ENCODE peak calls at places on chromosomes 12 and 14, in six cellular contexts. N is PC-3, S is GM23248, B is MM.1S, U is neural progenitor cell, P is SK-N-SH. J is an unnamed sample. For H3F3A and H3K4me1, the result is how much of the 10 kb centered on the place peaks cover.

GRCh38 chr14:59303216-59303615 is 114.7 kb downstream of the DAAM1 start:
- DNase-seq in N (peak), S (peak), B (no peak), U (no peak), P (no peak), J (peak)

GRCh38 chr14:103103461-103104388 is 9.2 kb downstream of the EXOC3L4 start:
- DNase-seq in N (peak), S (peak), B (no peak), U (no peak), P (peak), J (peak)

GRCh38 chr14:74984241-74985027 is 18.3 kb upstream of the EIF2B2 start:
- DNase-seq in N (no peak), S (no peak), B (no peak), U (peak), P (no peak), J (no peak)

GRCh38 chr14:98010791-98011190 is 1213.6 kb downstream of the VRK1 start:
- DNase-seq in N (no peak), S (no peak), B (no peak), U (no peak), P (no peak), J (no peak)

GRCh38 chr12:96187675-96188355 is 6.4 kb upstream of the ELK3 start:
- DNase-seq in N (no peak), S (no peak), B (no peak), U (no peak), P (no peak), J (no peak)

GRCh38 chr12:68358532-68359485 is 26.6 kb upstream of the MDM1 start:
- DNase-seq in N (peak), S (peak), B (peak), U (peak), P (peak), J (peak)

GRCh38 chr12:64943686-64944085 is 119.2 kb downstream of the TBC1D30 start:
- DNase-seq in N (peak), S (no peak), B (no peak), U (no peak), P (no peak), J (no peak)

GRCh38 chr12:132561784-132562156 is 48.6 kb downstream of the LRCOL1 start:
- DNase-seq in N (peak), S (peak), B (no peak), U (peak), P (peak), J (no peak)

GRCh38 chr14:85528882-85529585 is 910 bp upstream of the FLRT2 start:
- DNase-seq in N (peak), S (peak), B (no peak), U (peak), P (no peak), J (no peak)

GRCh38 chr14:47826809-47827208 is 151.4 kb upstream of the MDGA2 start:
- DNase-seq in N (peak), S (no peak), B (no peak), U (no peak), P (no peak), J (no peak)

GRCh38 chr12:101767537-101767936 is 28.3 kb upstream of the SYCP3 start:
- DNase-seq in N (no peak), S (no peak), B (no peak), U (no peak), P (no peak), J (no peak)

GRCh38 chr12:175759-176158 is 38.2 kb downstream of the SLC6A12 start:
- DNase-seq in N (no peak), S (no peak), B (no peak), U (no peak), P (no peak), J (no peak)

GRCh38 chr14:83734431-83734830 is 1795.5 kb upstream of the FLRT2 start:
- DNase-seq in N (no peak), S (no peak), B (no peak), U (no peak), P (no peak), J (no peak)

GRCh38 chr14:106872619-106873446 is 1346.5 kb downstream of the TMEM121 start:
- DNase-seq in N (peak), S (peak), B (peak), U (no peak), P (peak), J (peak)

GRCh38 chr12:132506730-132507538 is 17.0 kb downstream of the FBRSL1 start:
- DNase-seq in N (no peak), S (peak), B (no peak), U (no peak), P (peak), J (no peak)

GRCh38 chr12:108702534-108702933 is 28.8 kb downstream of the CORO1C start:
- DNase-seq in N (no peak), S (no peak), B (no peak), U (no peak), P (no peak), J (no peak)

GRCh38 chr12:4273651-4274395 is at the start of gene CCND2:
- DNase-seq in N (no peak), S (peak), B (peak), U (peak), P (peak), J (no peak)

GRCh38 chr12:10220398-10221077 is 7.9 kb downstream of the GABARAPL1 start:
- DNase-seq in N (peak), S (peak), B (no peak), U (no peak), P (no peak), J (no peak)

GRCh38 chr14:23186913-23187654 is 3.6 kb upstream of the SLC7A8 start:
- DNase-seq in N (peak), S (peak), B (peak), U (peak), P (peak), J (peak)

GRCh38 chr14:25371053-25371452 is 321.1 kb upstream of the STXBP6 start:
- DNase-seq in N (peak), S (no peak), B (no peak), U (no peak), P (no peak), J (no peak)

GRCh38 chr12:26274441-26275312 is 79.3 kb downstream of the SSPN start:
- DNase-seq in N (peak), S (peak), B (peak), U (peak), P (peak), J (peak)

GRCh38 chr12:15037091-15037723 is 64.4 kb downstream of the PDE6H start:
- DNase-seq in N (peak), S (no peak), B (no peak), U (no peak), P (no peak), J (peak)

GRCh38 chr12:120649442-120650248 is 9.2 kb downstream of the CABP1 start:
- DNase-seq in N (no peak), S (peak), B (no peak), U (peak), P (peak), J (no peak)

GRCh38 chr12:56078427-56078826 is 1.5 kb upstream of the ERBB3 start:
- DNase-seq in N (no peak), S (no peak), B (no peak), U (no peak), P (no peak), J (no peak)

GRCh38 chr12:126908765-126909142 is 1358.2 kb upstream of the TMEM132C start:
- DNase-seq in N (no peak), S (no peak), B (no peak), U (no peak), P (no peak), J (no peak)

GRCh38 chr12:3632256-3633240 is 120.4 kb downstream of the CRACR2A start:
- DNase-seq in N (peak), S (peak), B (no peak), U (no peak), P (no peak), J (no peak)

GRCh38 chr12:642633-643477 is 20.4 kb downstream of the NINJ2 start:
- DNase-seq in N (no peak), S (peak), B (peak), U (peak), P (peak), J (peak)

GRCh38 chr14:23556700-23557440 is 799 bp downstream of the THTPA start:
- DNase-seq in N (peak), S (peak), B (no peak), U (no peak), P (no peak), J (no peak)

GRCh38 chr12:115375188-115375991 is 691.4 kb upstream of the TBX3 start:
- DNase-seq in N (peak), S (peak), B (peak), U (no peak), P (no peak), J (no peak)

GRCh38 chr14:103522028-103522581 is 525 bp downstream of the CKB start:
- DNase-seq in N (no peak), S (peak), B (no peak), U (peak), P (peak), J (no peak)

GRCh38 chr14:76917158-76917596 is 91.0 kb downstream of the LRRC74A start:
- DNase-seq in N (peak), S (peak), B (no peak), U (peak), P (peak), J (peak)

GRCh38 chr14:29217813-29218450 is 451.3 kb downstream of the FOXG1 start:
- DNase-seq in N (no peak), S (no peak), B (no peak), U (no peak), P (no peak), J (no peak)

GRCh38 chr12:27163048-27163715 is 80.8 kb upstream of the C12orf71 start:
- DNase-seq in N (peak), S (peak), B (no peak), U (no peak), P (no peak), J (no peak)

GRCh38 chr12:31749024-31749704 is 20.3 kb upstream of the AMN1 start:
- DNase-seq in N (peak), S (peak), B (peak), U (no peak), P (no peak), J (peak)
- H3F3A ChIP-seq in N (under half), S (under half), B (under half), U (under half), P (under half), J (under half)

DNA sequence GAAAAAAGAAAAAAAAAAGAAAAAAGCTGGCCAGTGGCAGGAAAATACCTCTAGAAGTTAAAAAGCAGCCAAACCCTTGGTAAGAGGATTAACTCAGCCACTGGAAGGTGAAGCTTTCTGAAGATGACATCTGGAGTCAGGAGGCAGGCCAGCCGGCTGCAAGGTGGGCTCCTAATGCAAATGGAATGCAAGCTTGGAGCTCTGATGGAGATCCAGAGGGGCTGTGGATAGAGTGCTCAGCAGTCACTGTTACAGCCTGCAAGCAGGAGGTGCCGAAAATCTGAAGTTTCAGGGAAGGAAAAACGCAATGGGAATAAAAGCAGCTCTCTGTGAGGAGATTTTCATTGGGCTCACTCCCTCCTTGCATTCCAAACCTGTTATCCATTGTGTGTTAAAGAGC is 41.0 kb downstream of the GSC start:
- DNase-seq in N (no peak), S (no peak), B (no peak), U (peak), P (no peak), J (no peak)
- H3K27ac ChIP-seq in N (no peak), S (no peak), B (no peak), U (peak), P (no peak), J (no peak)

GRCh38 chr12:122111070-122111750 is 32.7 kb downstream of the MLXIP start:
- DNase-seq in N (peak), S (peak), B (no peak), U (no peak), P (no peak), J (peak)

GRCh38 chr12:122121341-122122192 is 43.0 kb downstream of the MLXIP start:
- DNase-seq in N (no peak), S (no peak), B (no peak), U (peak), P (no peak), J (no peak)

GRCh38 chr12:122117979-122118378 is 39.4 kb downstream of the MLXIP start:
- DNase-seq in N (no peak), S (no peak), B (no peak), U (no peak), P (no peak), J (no peak)

DNA sequence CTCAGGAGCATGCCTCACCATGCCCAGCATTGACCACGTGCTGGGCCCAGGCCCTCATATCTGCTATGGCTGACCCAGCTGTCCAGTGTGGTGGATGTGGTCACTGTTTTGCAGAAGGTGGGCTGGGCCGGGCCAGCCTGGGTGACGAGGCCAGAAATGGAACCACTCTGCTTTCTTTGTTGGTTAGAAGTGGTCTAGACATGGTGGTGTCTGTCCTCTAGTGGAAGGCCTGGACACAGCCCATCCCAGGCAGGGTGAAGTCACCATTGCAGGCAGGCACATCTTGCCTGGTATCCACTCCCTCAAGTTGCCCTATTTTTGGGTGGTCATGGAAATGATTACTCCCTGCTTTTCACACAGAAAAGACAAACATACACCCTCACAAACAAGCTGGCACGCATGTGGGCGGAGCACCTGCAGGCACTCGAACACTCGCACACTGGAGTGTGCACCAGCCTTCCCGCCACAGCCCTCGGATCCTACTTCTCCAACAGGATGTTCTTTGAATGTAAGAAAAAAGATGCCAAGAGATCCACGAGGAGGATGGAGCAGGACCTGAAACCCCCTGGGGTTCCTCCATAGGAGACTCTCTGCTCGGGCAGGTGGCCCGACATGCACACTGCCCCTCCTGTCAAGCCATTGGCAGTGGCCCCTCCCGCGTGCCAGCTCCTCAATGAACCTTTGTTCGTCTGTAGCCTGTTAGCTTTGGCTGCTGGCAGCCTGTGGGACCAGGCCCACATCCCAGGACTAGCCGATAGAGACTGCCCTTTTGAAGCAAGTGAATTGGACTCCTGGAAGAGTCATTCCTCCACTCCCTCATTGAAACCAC is 38.4 kb downstream of the MLXIP start:
- DNase-seq in N (no peak), S (no peak), B (no peak), U (no peak), P (no peak), J (no peak)
- H3K4me1 ChIP-seq in N (under half), S (under half), B (under half), U (under half), P (under half), J (under half)

GRCh38 chr14:91496790-91497189 is 13.3 kb downstream of the PPP4R3A start:
- DNase-seq in N (no peak), S (no peak), B (no peak), U (no peak), P (no peak), J (no peak)

GRCh38 chr14:91493169-91493568 is 16.9 kb downstream of the PPP4R3A start:
- DNase-seq in N (no peak), S (peak), B (no peak), U (no peak), P (no peak), J (no peak)
- H3F3A ChIP-seq in N (under half), S (under half), B (under half), U (under half), P (under half), J (under half)

DNA sequence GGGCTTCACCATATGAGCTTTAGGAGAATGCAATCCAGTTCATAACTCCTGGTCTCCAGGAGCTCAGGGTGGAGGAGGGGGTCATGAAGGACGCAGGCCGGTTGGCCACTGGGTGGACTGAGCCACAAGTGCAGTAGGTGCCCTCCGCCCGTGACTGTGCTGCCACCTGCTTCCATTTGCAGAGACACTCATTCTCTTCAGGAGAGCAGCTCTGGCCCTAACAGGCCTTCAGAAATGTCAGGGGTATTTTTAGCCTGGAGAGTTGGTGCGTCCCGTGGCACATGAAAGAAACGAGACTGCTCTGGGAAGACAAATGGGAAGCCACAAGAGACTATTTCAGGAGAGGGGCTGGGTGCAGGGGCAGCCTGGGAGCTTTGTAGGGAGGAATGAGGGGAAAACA is 74.6 kb upstream of the MYL2 start:
- DNase-seq in N (no peak), S (no peak), B (no peak), U (no peak), P (no peak), J (no peak)
- H3K27ac ChIP-seq in N (no peak), S (no peak), B (no peak), U (no peak), P (no peak), J (no peak)

GRCh38 chr12:69510176-69510827 is 40.1 kb downstream of the FRS2 start:
- DNase-seq in N (no peak), S (no peak), B (no peak), U (no peak), P (no peak), J (no peak)

GRCh38 chr12:69509308-69509736 is 39.1 kb downstream of the FRS2 start:
- DNase-seq in N (no peak), S (peak), B (no peak), U (peak), P (peak), J (no peak)

GRCh38 chr12:69511870-69512269 is 41.7 kb downstream of the FRS2 start:
- DNase-seq in N (no peak), S (no peak), B (no peak), U (no peak), P (no peak), J (no peak)

GRCh38 chr12:69511469-69511868 is 41.3 kb downstream of the FRS2 start:
- DNase-seq in N (no peak), S (peak), B (no peak), U (no peak), P (no peak), J (no peak)

GRCh38 chr12:69511016-69511415 is 40.8 kb downstream of the FRS2 start:
- DNase-seq in N (no peak), S (no peak), B (no peak), U (no peak), P (no peak), J (no peak)
- H3K4me1 ChIP-seq in N (under half), S (half or more), B (under half), U (under half), P (under half), J (under half)

DNA sequence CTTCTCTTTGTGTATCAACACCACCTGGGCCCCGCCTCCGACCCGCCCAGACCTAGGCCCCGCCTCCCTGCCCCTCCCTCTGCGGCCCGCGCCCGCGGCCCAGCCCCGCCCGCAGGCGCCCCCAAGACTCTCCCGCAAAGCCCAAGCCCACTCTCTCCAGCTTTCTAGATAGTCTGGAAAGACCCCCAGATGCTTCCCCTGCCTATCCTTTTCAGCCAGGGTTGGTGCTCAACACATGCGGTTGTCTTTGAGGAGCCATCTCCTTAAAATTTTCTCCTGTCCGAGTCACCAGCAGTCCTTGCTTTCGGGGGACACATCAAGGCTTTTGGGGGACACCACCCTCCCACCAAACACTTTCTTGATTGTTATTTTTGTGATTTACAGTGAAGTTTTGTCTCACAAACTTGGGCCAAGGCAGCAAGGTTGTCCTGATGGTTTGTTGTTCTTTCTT is 304 bp upstream of the SLC38A2 start:
- DNase-seq in N (no peak), S (no peak), B (no peak), U (no peak), P (peak), J (no peak)
- H3F3A ChIP-seq in N (under half), S (under half), B (under half), U (under half), P (under half), J (under half)

DNA sequence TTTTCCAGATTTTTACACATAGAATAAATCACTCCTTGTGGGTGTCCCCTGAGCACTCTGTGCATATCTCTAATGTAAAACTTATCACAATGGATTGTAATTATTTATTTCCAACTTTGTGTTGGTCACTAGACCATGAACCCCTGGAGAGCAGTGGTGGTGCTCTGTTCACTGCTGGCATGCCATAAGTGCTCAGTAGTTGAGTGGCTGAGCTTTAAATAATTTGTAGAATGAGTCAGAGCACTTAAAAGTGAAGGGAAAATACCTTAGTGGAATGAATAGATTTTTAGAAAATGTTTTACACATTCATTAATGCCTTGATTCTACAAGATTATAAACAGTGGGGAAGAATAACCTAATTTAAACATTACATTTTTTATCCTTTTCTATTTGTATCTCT is 6.3 kb downstream of the MGAT4C start:
- DNase-seq in N (no peak), S (peak), B (no peak), U (no peak), P (no peak), J (no peak)
- H3K27ac ChIP-seq in N (no peak), S (no peak), B (no peak), U (no peak), P (peak), J (no peak)